ENCODE peak calls at places on chromosomes 1 and 21, in six cellular contexts. N is body of pancreas, W is GM23248, U is endodermal cell, D is thyroid gland, B is PC-3. Q is an unnamed sample.

GRCh38 chr21:45965084-45965826 is 16.3 kb upstream of the COL6A1 start:
- DNase-seq in U (no peak), D (no peak), N (no peak), B (no peak), W (no peak), Q (no peak)

GRCh38 chr21:36100971-36101641 is 31.3 kb downstream of the CBR1 start:
- DNase-seq in D (no peak), W (no peak), U (no peak), N (no peak), B (no peak), Q (no peak)

GRCh38 chr1:57831624-57832023 is 407.8 kb upstream of the DAB1 start:
- DNase-seq in N (no peak), D (no peak), W (peak; percentile 36), B (peak; percentile 53), U (no peak), Q (peak; percentile 5)

GRCh38 chr1:3323021-3323790 is 131.3 kb upstream of the ARHGEF16 start:
- DNase-seq in D (peak; percentile 97), W (peak; percentile 23), N (peak; percentile 92), U (no peak), B (no peak), Q (no peak)

GRCh38 chr1:88528792-88529191 is 155.3 kb upstream of the PKN2 start:
- DNase-seq in D (no peak), B (peak; percentile 64), U (no peak), W (no peak), N (no peak), Q (no peak)

GRCh38 chr1:168609133-168609715 is 32.8 kb downstream of the XCL1 start:
- DNase-seq in D (peak; percentile 24), B (peak; percentile 34), N (peak; percentile 17), U (peak; percentile 78), W (peak; percentile 82), Q (no peak)

GRCh38 chr1:22351757-22352080 is 99.9 kb upstream of the ZBTB40 start:
- DNase-seq in U (peak; percentile 62), D (no peak), N (no peak), B (no peak), W (no peak), Q (no peak)

GRCh38 chr1:171357179-171357578 is 43.2 kb downstream of the FMO4 start:
- DNase-seq in D (no peak), B (no peak), W (no peak), U (no peak), N (no peak), Q (no peak)

GRCh38 chr1:229556551-229556950 is 2.0 kb downstream of the ABCB10 start:
- DNase-seq in N (no peak), D (no peak), U (no peak), B (no peak), W (peak; percentile 33), Q (no peak)

GRCh38 chr1:108017698-108018097 is 52.7 kb upstream of the VAV3 start:
- DNase-seq in W (peak; percentile 62), B (peak; percentile 64), U (no peak), D (no peak), N (no peak), Q (no peak)

GRCh38 chr1:83960669-83961277 is 38.2 kb downstream of the TTLL7 start:
- DNase-seq in D (no peak), W (peak; percentile 10), U (no peak), B (no peak), N (no peak), Q (no peak)

GRCh38 chr1:230274254-230274653 is 151.9 kb downstream of the PGBD5 start:
- DNase-seq in D (no peak), B (no peak), W (no peak), U (no peak), N (no peak), Q (no peak)

GRCh38 chr1:4219826-4220225 is 319.8 kb upstream of the C1orf174 start:
- DNase-seq in D (no peak), B (no peak), W (no peak), U (no peak), N (no peak), Q (no peak)

GRCh38 chr1:97252076-97252475 is 530.5 kb downstream of the PTBP2 start:
- DNase-seq in B (peak; percentile 20), D (peak; percentile 2), N (peak; percentile 23), U (no peak), W (peak; percentile 91), Q (no peak)

GRCh38 chr1:171081220-171081993 is 9.3 kb upstream of the FMO3 start:
- DNase-seq in U (no peak), W (peak; percentile 47), D (no peak), B (peak; percentile 62), N (no peak), Q (peak; percentile 23)

GRCh38 chr1:27307851-27308598 is 13.9 kb upstream of the TMEM222 start:
- DNase-seq in D (no peak), N (no peak), W (no peak), B (no peak), U (peak; percentile 74), Q (no peak)

GRCh38 chr1:17488977-17489739 is 49.7 kb upstream of the RCC2 start:
- DNase-seq in N (no peak), B (no peak), W (no peak), U (no peak), D (no peak), Q (no peak)

GRCh38 chr21:28793043-28793442 is 199.6 kb downstream of the LTN1 start:
- DNase-seq in N (no peak), U (no peak), D (no peak), W (peak; percentile 63), B (peak; percentile 49), Q (no peak)

GRCh38 chr21:39125752-39126485 is 57.3 kb downstream of the PSMG1 start:
- DNase-seq in U (peak; percentile 86), B (peak; percentile 83), D (peak; percentile 55), N (peak; percentile 49), W (peak; percentile 84), Q (peak; percentile 62)

GRCh38 chr1:224338150-224338838 is 8.3 kb upstream of the NVL start:
- DNase-seq in B (no peak), D (no peak), N (no peak), U (no peak), W (no peak), Q (no peak)

GRCh38 chr1:67749263-67749843 is 64.4 kb downstream of the GADD45A start:
- DNase-seq in N (peak; percentile 20), W (no peak), B (no peak), U (peak; percentile 91), D (no peak), Q (no peak)
- H3K4me3 ChIP-seq in N (no peak overlapping the region), W (peak overlapping the region; percentile 50), B (peak overlapping the region; percentile 53), U (no peak overlapping the region), D (no peak overlapping the region), Q (no peak overlapping the region)

GRCh38 chr21:31656199-31657095 is 3.0 kb upstream of the SOD1 start:
- DNase-seq in N (no peak), D (no peak), B (peak; percentile 55), U (no peak), W (peak; percentile 53), Q (no peak)

GRCh38 chr21:31663584-31664249 is 4.2 kb downstream of the SOD1 start:
- DNase-seq in D (no peak), W (no peak), B (no peak), N (no peak), U (no peak), Q (no peak)

GRCh38 chr21:31658053-31658452 is 1.4 kb upstream of the SOD1 start:
- DNase-seq in D (no peak), N (no peak), B (peak; percentile 42), U (no peak), W (no peak), Q (no peak)

GRCh38 chr21:31659286-31660133 is at the start of gene SOD1:
- DNase-seq in U (peak; percentile 96), N (peak; percentile 93), B (peak; percentile 95), W (peak; percentile 97), D (peak; percentile 94), Q (peak; percentile 95)

DNA sequence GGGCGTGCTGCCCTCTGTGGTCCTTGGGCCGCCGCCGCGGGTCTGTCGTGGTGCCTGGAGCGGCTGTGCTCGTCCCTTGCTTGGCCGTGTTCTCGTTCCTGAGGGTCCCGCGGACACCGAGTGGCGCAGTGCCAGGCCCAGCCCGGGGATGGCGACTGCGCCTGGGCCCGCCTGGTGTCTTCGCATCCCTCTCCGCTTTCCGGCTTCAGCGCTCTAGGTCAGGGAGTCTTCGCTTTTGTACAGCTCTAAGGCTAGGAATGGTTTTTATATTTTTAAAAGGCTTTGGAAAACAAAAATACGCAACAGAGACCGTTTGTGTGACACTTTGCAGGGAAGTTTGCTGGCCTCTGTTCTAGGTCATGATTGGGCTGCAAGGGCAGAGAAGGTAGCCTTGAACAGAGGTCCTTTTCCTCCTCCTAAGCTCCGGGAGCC is 657 bp downstream of the SOD1 start:
- DNase-seq in N (no peak), U (peak; percentile 75), W (no peak), B (peak; percentile 21), D (no peak), Q (peak; percentile 36)
- H3K4me1 ChIP-seq in N (peaks cover 23% of the 10 kb centered on the region), U (peaks cover 2% of the 10 kb centered on the region), W (peaks cover 5% of the 10 kb centered on the region), B (peaks cover 38% of the 10 kb centered on the region), D (peaks cover 35% of the 10 kb centered on the region), Q (peaks cover 13% of the 10 kb centered on the region)

GRCh38 chr1:165025805-165026204 is 330.7 kb downstream of the LMX1A start:
- DNase-seq in W (no peak), U (no peak), N (no peak), B (no peak), D (no peak), Q (no peak)
- H3K4me3 ChIP-seq in W (no peak overlapping the region), U (no peak overlapping the region), N (no peak overlapping the region), B (no peak overlapping the region), D (no peak overlapping the region), Q (no peak overlapping the region)

GRCh38 chr1:42692461-42692860 is 10.2 kb downstream of the YBX1 start:
- DNase-seq in W (no peak), D (no peak), U (no peak), B (peak; percentile 22), N (no peak), Q (no peak)
- H3K4me1 ChIP-seq in W (peaks cover 33% of the 10 kb centered on the region), D (peaks cover 64% of the 10 kb centered on the region), U (peaks cover 18% of the 10 kb centered on the region), B (peaks cover 36% of the 10 kb centered on the region), N (peaks cover 65% of the 10 kb centered on the region), Q (no peaks in the 10 kb centered on the region)

GRCh38 chr1:160227561-160227960 is 22.4 kb downstream of the PEA15 start:
- DNase-seq in D (no peak), B (no peak), U (no peak), W (no peak), N (no peak), Q (no peak)
- H3K4me3 ChIP-seq in D (no peak overlapping the region), B (no peak overlapping the region), U (no peak overlapping the region), W (no peak overlapping the region), N (no peak overlapping the region), Q (no peak overlapping the region)

GRCh38 chr1:181122227-181122626 is 33.7 kb downstream of the IER5 start:
- DNase-seq in U (no peak), D (no peak), W (no peak), N (no peak), B (no peak), Q (no peak)
- H3K4me1 ChIP-seq in U (peaks cover 11% of the 10 kb centered on the region), D (peaks cover 30% of the 10 kb centered on the region), W (peaks cover 18% of the 10 kb centered on the region), N (no peaks in the 10 kb centered on the region), B (peaks cover 45% of the 10 kb centered on the region), Q (peaks cover 32% of the 10 kb centered on the region)

GRCh38 chr1:239387304-239388231 is 1.2 kb downstream of the CHRM3 start:
- DNase-seq in B (peak; percentile 33), W (no peak), N (peak; percentile 45), D (peak; percentile 4), U (peak; percentile 78), Q (no peak)

GRCh38 chr1:239388578-239388977 is 2.2 kb downstream of the CHRM3 start:
- DNase-seq in N (peak; percentile 19), W (no peak), B (no peak), U (no peak), D (no peak), Q (no peak)

GRCh38 chr1:239389703-239390102 is 3.3 kb downstream of the CHRM3 start:
- DNase-seq in W (no peak), D (no peak), U (no peak), N (peak; percentile 56), B (peak; percentile 72), Q (no peak)

GRCh38 chr1:239383714-239384113 is 2.7 kb upstream of the CHRM3 start:
- DNase-seq in W (no peak), B (no peak), N (no peak), U (no peak), D (no peak), Q (no peak)

GRCh38 chr1:239386453-239387303 is at the start of gene CHRM3:
- DNase-seq in N (peak; percentile 94), U (peak; percentile 92), B (peak; percentile 90), D (peak; percentile 51), W (peak; percentile 6), Q (no peak)
- H3K4me3 ChIP-seq in N (peak within 1 kb of the TSS; percentile 61), U (peak within 1 kb of the TSS; percentile 83), B (peak within 1 kb of the TSS; percentile 76), D (peak within 1 kb of the TSS; percentile 32), W (no peak within 1 kb of the TSS), Q (no peak within 1 kb of the TSS)